ENCODE peak calls at places on chromosomes 6 and 20, in nine cellular contexts. One of them, this sample, is unnamed. For H3K27me3, the result is how much of the 10 kb centered on the place peaks cover.

GRCh38 chr20:47676219-47676721 is 109.0 kb downstream of the SULF2 start:
- DNase-seq in H9: peak
- DNase-seq in Karpas-422: peak
- DNase-seq in effector memory CD4-positive, alpha-beta T cell: no peak
- DNase-seq in right lobe of liver: no peak
- DNase-seq in spleen: peak
- DNase-seq in heart right ventricle: no peak
- DNase-seq in transverse colon: no peak
- DNase-seq in naive thymus-derived CD4-positive, alpha-beta T cell: no peak
- DNase-seq in this sample: no peak

GRCh38 chr20:19099586-19100555 is 112.6 kb upstream of the SLC24A3 start:
- DNase-seq in H9: no peak
- DNase-seq in Karpas-422: no peak
- DNase-seq in effector memory CD4-positive, alpha-beta T cell: no peak
- DNase-seq in right lobe of liver: no peak
- DNase-seq in spleen: no peak
- DNase-seq in heart right ventricle: no peak
- DNase-seq in transverse colon: peak
- DNase-seq in naive thymus-derived CD4-positive, alpha-beta T cell: no peak
- DNase-seq in this sample: no peak

GRCh38 chr6:37056439-37057127 is 51.1 kb downstream of the FGD2 start:
- DNase-seq in H9: peak
- DNase-seq in Karpas-422: no peak
- DNase-seq in effector memory CD4-positive, alpha-beta T cell: no peak
- DNase-seq in right lobe of liver: no peak
- DNase-seq in spleen: no peak
- DNase-seq in heart right ventricle: no peak
- DNase-seq in transverse colon: no peak
- DNase-seq in naive thymus-derived CD4-positive, alpha-beta T cell: no peak
- DNase-seq in this sample: no peak

GRCh38 chr20:34891166-34892062 is 15.0 kb downstream of the ACSS2 start:
- DNase-seq in H9: no peak
- DNase-seq in Karpas-422: no peak
- DNase-seq in effector memory CD4-positive, alpha-beta T cell: no peak
- DNase-seq in right lobe of liver: no peak
- DNase-seq in spleen: no peak
- DNase-seq in heart right ventricle: no peak
- DNase-seq in transverse colon: no peak
- DNase-seq in naive thymus-derived CD4-positive, alpha-beta T cell: peak
- DNase-seq in this sample: peak

GRCh38 chr20:6418732-6419131 is 295.9 kb upstream of the FERMT1 start:
- DNase-seq in H9: no peak
- DNase-seq in Karpas-422: no peak
- DNase-seq in effector memory CD4-positive, alpha-beta T cell: no peak
- DNase-seq in right lobe of liver: no peak
- DNase-seq in spleen: no peak
- DNase-seq in heart right ventricle: no peak
- DNase-seq in transverse colon: no peak
- DNase-seq in naive thymus-derived CD4-positive, alpha-beta T cell: no peak
- DNase-seq in this sample: peak

GRCh38 chr6:14612016-14612415 is 494.4 kb downstream of the CD83 start:
- DNase-seq in H9: no peak
- DNase-seq in Karpas-422: no peak
- DNase-seq in effector memory CD4-positive, alpha-beta T cell: no peak
- DNase-seq in right lobe of liver: no peak
- DNase-seq in spleen: no peak
- DNase-seq in heart right ventricle: no peak
- DNase-seq in transverse colon: no peak
- DNase-seq in naive thymus-derived CD4-positive, alpha-beta T cell: no peak
- DNase-seq in this sample: peak

GRCh38 chr6:43782764-43783513 is 12.9 kb downstream of the VEGFA start:
- DNase-seq in H9: no peak
- DNase-seq in Karpas-422: no peak
- DNase-seq in effector memory CD4-positive, alpha-beta T cell: no peak
- DNase-seq in right lobe of liver: no peak
- DNase-seq in spleen: no peak
- DNase-seq in heart right ventricle: no peak
- DNase-seq in transverse colon: no peak
- DNase-seq in naive thymus-derived CD4-positive, alpha-beta T cell: no peak
- DNase-seq in this sample: no peak

GRCh38 chr6:97187951-97188350 is 95.1 kb downstream of the MMS22L start:
- DNase-seq in H9: no peak
- DNase-seq in Karpas-422: no peak
- DNase-seq in effector memory CD4-positive, alpha-beta T cell: no peak
- DNase-seq in right lobe of liver: no peak
- DNase-seq in spleen: no peak
- DNase-seq in heart right ventricle: no peak
- DNase-seq in transverse colon: no peak
- DNase-seq in naive thymus-derived CD4-positive, alpha-beta T cell: no peak
- DNase-seq in this sample: peak

GRCh38 chr6:151023346-151023745 is 157.8 kb downstream of the MTHFD1L start:
- DNase-seq in H9: no peak
- DNase-seq in Karpas-422: no peak
- DNase-seq in effector memory CD4-positive, alpha-beta T cell: no peak
- DNase-seq in right lobe of liver: no peak
- DNase-seq in spleen: no peak
- DNase-seq in heart right ventricle: no peak
- DNase-seq in transverse colon: no peak
- DNase-seq in naive thymus-derived CD4-positive, alpha-beta T cell: no peak
- DNase-seq in this sample: no peak

DNA sequence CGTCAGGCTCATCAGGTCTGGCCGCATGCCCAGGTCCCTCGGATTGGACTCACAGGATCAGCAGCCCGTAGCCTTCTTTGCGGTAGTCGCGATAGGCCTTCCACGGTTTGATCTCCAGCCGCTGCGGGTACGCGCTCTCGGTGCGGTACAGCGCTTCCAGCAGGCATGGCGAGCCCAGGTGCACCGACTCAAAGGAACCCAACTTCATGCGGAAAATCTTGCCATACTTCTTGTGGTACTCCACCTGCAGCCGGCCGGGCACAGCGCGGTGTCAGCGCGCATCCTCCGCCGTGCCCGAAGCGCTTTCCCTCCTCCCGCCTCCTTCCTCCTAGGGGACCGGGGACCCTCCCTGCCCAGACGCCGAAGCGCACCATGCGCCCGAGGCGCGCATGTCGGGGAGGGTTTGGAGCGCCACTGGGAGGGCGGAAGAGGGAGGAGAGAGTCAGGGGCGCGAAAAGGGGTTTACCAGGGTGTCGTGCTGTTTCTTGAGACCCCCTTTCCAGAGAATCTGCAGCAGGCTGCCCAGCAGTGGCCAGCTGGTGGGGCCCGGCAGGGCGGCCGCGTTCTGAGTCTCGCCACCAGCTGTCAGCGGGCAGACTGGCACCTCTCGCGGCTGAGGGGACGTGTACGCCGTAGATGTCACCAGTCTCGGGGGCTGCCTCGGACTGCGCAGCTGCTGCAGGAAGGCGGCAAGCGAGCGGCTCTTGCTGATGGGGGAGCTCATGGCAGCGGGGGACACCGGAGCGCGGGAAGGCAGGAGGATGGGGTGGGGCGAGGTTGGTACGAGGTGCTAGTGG is 732 bp downstream of the CYP24A1 start:
- DNase-seq in H9: peak
- DNase-seq in Karpas-422: no peak
- DNase-seq in effector memory CD4-positive, alpha-beta T cell: no peak
- DNase-seq in right lobe of liver: no peak
- DNase-seq in spleen: no peak
- DNase-seq in heart right ventricle: no peak
- DNase-seq in transverse colon: no peak
- DNase-seq in naive thymus-derived CD4-positive, alpha-beta T cell: no peak
- DNase-seq in this sample: peak
- H3K27me3 ChIP-seq in H9: under half
- H3K27me3 ChIP-seq in Karpas-422: under half
- H3K27me3 ChIP-seq in effector memory CD4-positive, alpha-beta T cell: under half
- H3K27me3 ChIP-seq in right lobe of liver: under half
- H3K27me3 ChIP-seq in spleen: half or more
- H3K27me3 ChIP-seq in heart right ventricle: under half
- H3K27me3 ChIP-seq in transverse colon: half or more
- H3K27me3 ChIP-seq in naive thymus-derived CD4-positive, alpha-beta T cell: under half
- H3K27me3 ChIP-seq in this sample: under half

GRCh38 chr6:27428502-27428901 is 39.9 kb downstream of the ZNF391 start:
- DNase-seq in H9: no peak
- DNase-seq in Karpas-422: no peak
- DNase-seq in effector memory CD4-positive, alpha-beta T cell: no peak
- DNase-seq in right lobe of liver: no peak
- DNase-seq in spleen: no peak
- DNase-seq in heart right ventricle: no peak
- DNase-seq in transverse colon: no peak
- DNase-seq in naive thymus-derived CD4-positive, alpha-beta T cell: no peak
- DNase-seq in this sample: no peak
- H3K27me3 ChIP-seq in H9: under half
- H3K27me3 ChIP-seq in Karpas-422: under half
- H3K27me3 ChIP-seq in effector memory CD4-positive, alpha-beta T cell: under half
- H3K27me3 ChIP-seq in right lobe of liver: under half
- H3K27me3 ChIP-seq in spleen: under half
- H3K27me3 ChIP-seq in heart right ventricle: under half
- H3K27me3 ChIP-seq in transverse colon: under half
- H3K27me3 ChIP-seq in naive thymus-derived CD4-positive, alpha-beta T cell: under half
- H3K27me3 ChIP-seq in this sample: under half

GRCh38 chr6:20365456-20365855 is 36.2 kb upstream of the E2F3 start:
- DNase-seq in H9: no peak
- DNase-seq in Karpas-422: no peak
- DNase-seq in effector memory CD4-positive, alpha-beta T cell: no peak
- DNase-seq in right lobe of liver: no peak
- DNase-seq in spleen: no peak
- DNase-seq in heart right ventricle: no peak
- DNase-seq in transverse colon: no peak
- DNase-seq in naive thymus-derived CD4-positive, alpha-beta T cell: peak
- DNase-seq in this sample: no peak

GRCh38 chr6:20367716-20368485 is 33.8 kb upstream of the E2F3 start:
- DNase-seq in H9: no peak
- DNase-seq in Karpas-422: no peak
- DNase-seq in effector memory CD4-positive, alpha-beta T cell: no peak
- DNase-seq in right lobe of liver: no peak
- DNase-seq in spleen: no peak
- DNase-seq in heart right ventricle: no peak
- DNase-seq in transverse colon: no peak
- DNase-seq in naive thymus-derived CD4-positive, alpha-beta T cell: no peak
- DNase-seq in this sample: peak

GRCh38 chr6:20366082-20366834 is 35.4 kb upstream of the E2F3 start:
- DNase-seq in H9: no peak
- DNase-seq in Karpas-422: no peak
- DNase-seq in effector memory CD4-positive, alpha-beta T cell: no peak
- DNase-seq in right lobe of liver: no peak
- DNase-seq in spleen: no peak
- DNase-seq in heart right ventricle: no peak
- DNase-seq in transverse colon: peak
- DNase-seq in naive thymus-derived CD4-positive, alpha-beta T cell: peak
- DNase-seq in this sample: no peak

GRCh38 chr6:20370801-20371200 is 30.9 kb upstream of the E2F3 start:
- DNase-seq in H9: no peak
- DNase-seq in Karpas-422: no peak
- DNase-seq in effector memory CD4-positive, alpha-beta T cell: no peak
- DNase-seq in right lobe of liver: no peak
- DNase-seq in spleen: no peak
- DNase-seq in heart right ventricle: no peak
- DNase-seq in transverse colon: no peak
- DNase-seq in naive thymus-derived CD4-positive, alpha-beta T cell: no peak
- DNase-seq in this sample: no peak

GRCh38 chr6:20370393-20370792 is 31.3 kb upstream of the E2F3 start:
- DNase-seq in H9: no peak
- DNase-seq in Karpas-422: no peak
- DNase-seq in effector memory CD4-positive, alpha-beta T cell: no peak
- DNase-seq in right lobe of liver: no peak
- DNase-seq in spleen: no peak
- DNase-seq in heart right ventricle: no peak
- DNase-seq in transverse colon: no peak
- DNase-seq in naive thymus-derived CD4-positive, alpha-beta T cell: no peak
- DNase-seq in this sample: no peak
- H3K27me3 ChIP-seq in H9: under half
- H3K27me3 ChIP-seq in Karpas-422: under half
- H3K27me3 ChIP-seq in effector memory CD4-positive, alpha-beta T cell: under half
- H3K27me3 ChIP-seq in right lobe of liver: under half
- H3K27me3 ChIP-seq in spleen: under half
- H3K27me3 ChIP-seq in heart right ventricle: under half
- H3K27me3 ChIP-seq in transverse colon: under half
- H3K27me3 ChIP-seq in naive thymus-derived CD4-positive, alpha-beta T cell: under half
- H3K27me3 ChIP-seq in this sample: under half

GRCh38 chr20:44836596-44837120 is 26.3 kb upstream of the RIMS4 start:
- DNase-seq in H9: no peak
- DNase-seq in Karpas-422: no peak
- DNase-seq in effector memory CD4-positive, alpha-beta T cell: no peak
- DNase-seq in right lobe of liver: no peak
- DNase-seq in spleen: no peak
- DNase-seq in heart right ventricle: no peak
- DNase-seq in transverse colon: no peak
- DNase-seq in naive thymus-derived CD4-positive, alpha-beta T cell: no peak
- DNase-seq in this sample: no peak

GRCh38 chr20:44837949-44838348 is 27.6 kb upstream of the RIMS4 start:
- DNase-seq in H9: no peak
- DNase-seq in Karpas-422: no peak
- DNase-seq in effector memory CD4-positive, alpha-beta T cell: no peak
- DNase-seq in right lobe of liver: no peak
- DNase-seq in spleen: no peak
- DNase-seq in heart right ventricle: no peak
- DNase-seq in transverse colon: no peak
- DNase-seq in naive thymus-derived CD4-positive, alpha-beta T cell: no peak
- DNase-seq in this sample: no peak

GRCh38 chr20:44841955-44842354 is 31.6 kb upstream of the RIMS4 start:
- DNase-seq in H9: no peak
- DNase-seq in Karpas-422: no peak
- DNase-seq in effector memory CD4-positive, alpha-beta T cell: no peak
- DNase-seq in right lobe of liver: no peak
- DNase-seq in spleen: no peak
- DNase-seq in heart right ventricle: no peak
- DNase-seq in transverse colon: no peak
- DNase-seq in naive thymus-derived CD4-positive, alpha-beta T cell: no peak
- DNase-seq in this sample: no peak

GRCh38 chr20:44835661-44836221 is 25.4 kb upstream of the RIMS4 start:
- DNase-seq in H9: no peak
- DNase-seq in Karpas-422: no peak
- DNase-seq in effector memory CD4-positive, alpha-beta T cell: no peak
- DNase-seq in right lobe of liver: no peak
- DNase-seq in spleen: no peak
- DNase-seq in heart right ventricle: no peak
- DNase-seq in transverse colon: no peak
- DNase-seq in naive thymus-derived CD4-positive, alpha-beta T cell: no peak
- DNase-seq in this sample: no peak

GRCh38 chr20:44839481-44839880 is 29.1 kb upstream of the RIMS4 start:
- DNase-seq in H9: no peak
- DNase-seq in Karpas-422: no peak
- DNase-seq in effector memory CD4-positive, alpha-beta T cell: no peak
- DNase-seq in right lobe of liver: no peak
- DNase-seq in spleen: no peak
- DNase-seq in heart right ventricle: no peak
- DNase-seq in transverse colon: no peak
- DNase-seq in naive thymus-derived CD4-positive, alpha-beta T cell: no peak
- DNase-seq in this sample: no peak
- H3K27me3 ChIP-seq in H9: under half
- H3K27me3 ChIP-seq in Karpas-422: under half
- H3K27me3 ChIP-seq in effector memory CD4-positive, alpha-beta T cell: under half
- H3K27me3 ChIP-seq in right lobe of liver: under half
- H3K27me3 ChIP-seq in spleen: under half
- H3K27me3 ChIP-seq in heart right ventricle: under half
- H3K27me3 ChIP-seq in transverse colon: under half
- H3K27me3 ChIP-seq in naive thymus-derived CD4-positive, alpha-beta T cell: under half
- H3K27me3 ChIP-seq in this sample: under half

DNA sequence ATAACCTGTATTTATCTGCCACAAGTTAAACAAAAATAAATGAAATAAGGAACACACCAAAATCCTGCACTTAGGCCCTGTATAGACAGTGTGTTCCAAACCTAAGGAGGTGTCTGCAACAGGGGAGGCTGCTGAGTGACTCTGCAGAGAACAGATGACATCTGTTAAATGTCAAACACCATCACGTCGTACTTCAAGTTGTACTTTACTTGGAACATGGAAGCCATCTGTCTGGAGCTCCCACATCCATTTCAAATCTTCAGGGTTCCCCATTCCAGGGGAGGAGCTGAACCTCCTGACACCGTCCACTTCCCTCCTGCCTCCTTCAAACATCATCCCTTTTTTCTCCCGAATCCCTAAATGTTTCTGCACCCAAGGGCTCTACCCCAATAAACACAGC is 1.8 kb upstream of the MAP7 start:
- DNase-seq in H9: no peak
- DNase-seq in Karpas-422: no peak
- DNase-seq in effector memory CD4-positive, alpha-beta T cell: no peak
- DNase-seq in right lobe of liver: no peak
- DNase-seq in spleen: no peak
- DNase-seq in heart right ventricle: no peak
- DNase-seq in transverse colon: no peak
- DNase-seq in naive thymus-derived CD4-positive, alpha-beta T cell: no peak
- DNase-seq in this sample: no peak
- H3K27me3 ChIP-seq in H9: under half
- H3K27me3 ChIP-seq in Karpas-422: under half
- H3K27me3 ChIP-seq in effector memory CD4-positive, alpha-beta T cell: under half
- H3K27me3 ChIP-seq in right lobe of liver: under half
- H3K27me3 ChIP-seq in spleen: under half
- H3K27me3 ChIP-seq in heart right ventricle: under half
- H3K27me3 ChIP-seq in transverse colon: under half
- H3K27me3 ChIP-seq in naive thymus-derived CD4-positive, alpha-beta T cell: under half
- H3K27me3 ChIP-seq in this sample: under half